ENCODE peak calls at places on chromosomes 12 and 14, in four cellular contexts. One of them, this sample, is unnamed.

GRCh38 chr12:52050116-52050770 is 999 bp upstream of the NR4A1 start:
- DNase-seq in left ventricle myocardium inferior: no peak
- DNase-seq in CD4-positive, alpha-beta T cell: no peak
- DNase-seq in breast epithelium: no peak
- DNase-seq in this sample: no peak

GRCh38 chr12:52358575-52359350 is 8.5 kb downstream of the KRT85 start:
- DNase-seq in left ventricle myocardium inferior: no peak
- DNase-seq in CD4-positive, alpha-beta T cell: no peak
- DNase-seq in breast epithelium: peak
- DNase-seq in this sample: no peak

GRCh38 chr12:724194-724855 is 28.1 kb upstream of the WNK1 start:
- DNase-seq in left ventricle myocardium inferior: no peak
- DNase-seq in CD4-positive, alpha-beta T cell: no peak
- DNase-seq in breast epithelium: no peak
- DNase-seq in this sample: no peak

GRCh38 chr12:120079352-120080042 is 37.1 kb downstream of the RAB35 start:
- DNase-seq in left ventricle myocardium inferior: no peak
- DNase-seq in CD4-positive, alpha-beta T cell: no peak
- DNase-seq in breast epithelium: no peak
- DNase-seq in this sample: peak

GRCh38 chr14:90491221-90491867 is 94.5 kb downstream of the CALM1 start:
- DNase-seq in left ventricle myocardium inferior: peak
- DNase-seq in CD4-positive, alpha-beta T cell: no peak
- DNase-seq in breast epithelium: no peak
- DNase-seq in this sample: peak

GRCh38 chr12:50505386-50505827 is 622 bp downstream of the DIP2B start:
- DNase-seq in left ventricle myocardium inferior: peak
- DNase-seq in CD4-positive, alpha-beta T cell: no peak
- DNase-seq in breast epithelium: no peak
- DNase-seq in this sample: no peak

GRCh38 chr14:54683882-54684794 is 117.2 kb downstream of the SAMD4A start:
- DNase-seq in left ventricle myocardium inferior: peak
- DNase-seq in CD4-positive, alpha-beta T cell: no peak
- DNase-seq in breast epithelium: no peak
- DNase-seq in this sample: peak

GRCh38 chr12:105665366-105665765 is 334.9 kb downstream of the C12orf75 start:
- DNase-seq in left ventricle myocardium inferior: no peak
- DNase-seq in CD4-positive, alpha-beta T cell: no peak
- DNase-seq in breast epithelium: no peak
- DNase-seq in this sample: no peak

GRCh38 chr12:95218164-95218851 is 701 bp downstream of the VEZT start:
- DNase-seq in left ventricle myocardium inferior: no peak
- DNase-seq in CD4-positive, alpha-beta T cell: peak
- DNase-seq in breast epithelium: no peak
- DNase-seq in this sample: no peak

GRCh38 chr12:54624316-54625279 is 10.1 kb downstream of the LACRT start:
- DNase-seq in left ventricle myocardium inferior: no peak
- DNase-seq in CD4-positive, alpha-beta T cell: no peak
- DNase-seq in breast epithelium: no peak
- DNase-seq in this sample: no peak

GRCh38 chr12:77540097-77540496 is 290.6 kb upstream of the NAV3 start:
- DNase-seq in left ventricle myocardium inferior: no peak
- DNase-seq in CD4-positive, alpha-beta T cell: no peak
- DNase-seq in breast epithelium: no peak
- DNase-seq in this sample: no peak

GRCh38 chr14:52693004-52693403 is 2.4 kb downstream of the ERO1A start:
- DNase-seq in left ventricle myocardium inferior: no peak
- DNase-seq in CD4-positive, alpha-beta T cell: no peak
- DNase-seq in breast epithelium: no peak
- DNase-seq in this sample: no peak

GRCh38 chr12:104846056-104846762 is 111.9 kb downstream of the SLC41A2 start:
- DNase-seq in left ventricle myocardium inferior: no peak
- DNase-seq in CD4-positive, alpha-beta T cell: no peak
- DNase-seq in breast epithelium: no peak
- DNase-seq in this sample: no peak

GRCh38 chr12:49465132-49465531 is 73.7 kb upstream of the KCNH3 start:
- DNase-seq in left ventricle myocardium inferior: no peak
- DNase-seq in CD4-positive, alpha-beta T cell: no peak
- DNase-seq in breast epithelium: no peak
- DNase-seq in this sample: no peak

GRCh38 chr14:100298551-100299237 is 7.5 kb downstream of the SLC25A29 start:
- DNase-seq in left ventricle myocardium inferior: peak
- DNase-seq in CD4-positive, alpha-beta T cell: no peak
- DNase-seq in breast epithelium: no peak
- DNase-seq in this sample: peak

GRCh38 chr12:51678086-51678724 is 87.2 kb downstream of the SCN8A start:
- DNase-seq in left ventricle myocardium inferior: no peak
- DNase-seq in CD4-positive, alpha-beta T cell: no peak
- DNase-seq in breast epithelium: no peak
- DNase-seq in this sample: no peak

GRCh38 chr12:95701275-95701674 is 89.3 kb downstream of the NTN4 start:
- DNase-seq in left ventricle myocardium inferior: no peak
- DNase-seq in CD4-positive, alpha-beta T cell: no peak
- DNase-seq in breast epithelium: no peak
- DNase-seq in this sample: no peak

GRCh38 chr14:30608533-30609006 is 13.5 kb upstream of the SCFD1 start:
- DNase-seq in left ventricle myocardium inferior: no peak
- DNase-seq in CD4-positive, alpha-beta T cell: no peak
- DNase-seq in breast epithelium: no peak
- DNase-seq in this sample: no peak

GRCh38 chr14:103856105-103856504 is 8.7 kb upstream of the PPP1R13B start:
- DNase-seq in left ventricle myocardium inferior: no peak
- DNase-seq in CD4-positive, alpha-beta T cell: no peak
- DNase-seq in breast epithelium: no peak
- DNase-seq in this sample: no peak

GRCh38 chr12:104998423-104999346 is 12.6 kb downstream of the NOPCHAP1 start:
- DNase-seq in left ventricle myocardium inferior: no peak
- DNase-seq in CD4-positive, alpha-beta T cell: no peak
- DNase-seq in breast epithelium: no peak
- DNase-seq in this sample: no peak

GRCh38 chr14:85188836-85189235 is 341.1 kb upstream of the FLRT2 start:
- DNase-seq in left ventricle myocardium inferior: no peak
- DNase-seq in CD4-positive, alpha-beta T cell: no peak
- DNase-seq in breast epithelium: no peak
- DNase-seq in this sample: no peak

GRCh38 chr12:116153983-116154382 is 123.5 kb downstream of the MED13L start:
- DNase-seq in left ventricle myocardium inferior: no peak
- DNase-seq in CD4-positive, alpha-beta T cell: no peak
- DNase-seq in breast epithelium: no peak
- DNase-seq in this sample: no peak

GRCh38 chr12:86148071-86148470 is 108.1 kb downstream of the MGAT4C start:
- DNase-seq in left ventricle myocardium inferior: no peak
- DNase-seq in CD4-positive, alpha-beta T cell: no peak
- DNase-seq in breast epithelium: no peak
- DNase-seq in this sample: no peak

GRCh38 chr12:122293081-122293480 is 26.8 kb upstream of the VPS33A start:
- DNase-seq in left ventricle myocardium inferior: no peak
- DNase-seq in CD4-positive, alpha-beta T cell: no peak
- DNase-seq in breast epithelium: no peak
- DNase-seq in this sample: no peak

GRCh38 chr12:122303068-122303467 is 36.8 kb upstream of the VPS33A start:
- DNase-seq in left ventricle myocardium inferior: no peak
- DNase-seq in CD4-positive, alpha-beta T cell: no peak
- DNase-seq in breast epithelium: no peak
- DNase-seq in this sample: no peak

GRCh38 chr12:122295877-122296276 is 29.6 kb upstream of the VPS33A start:
- DNase-seq in left ventricle myocardium inferior: no peak
- DNase-seq in CD4-positive, alpha-beta T cell: no peak
- DNase-seq in breast epithelium: no peak
- DNase-seq in this sample: no peak

GRCh38 chr12:122297494-122297893 is 31.2 kb upstream of the VPS33A start:
- DNase-seq in left ventricle myocardium inferior: no peak
- DNase-seq in CD4-positive, alpha-beta T cell: no peak
- DNase-seq in breast epithelium: no peak
- DNase-seq in this sample: no peak
- H3K27ac ChIP-seq in left ventricle myocardium inferior: no peak
- H3K27ac ChIP-seq in CD4-positive, alpha-beta T cell: no peak
- H3K27ac ChIP-seq in breast epithelium: no peak
- H3K27ac ChIP-seq in this sample: no peak

GRCh38 chr14:92433407-92433806 is 80.2 kb upstream of the RIN3 start:
- DNase-seq in left ventricle myocardium inferior: no peak
- DNase-seq in CD4-positive, alpha-beta T cell: no peak
- DNase-seq in breast epithelium: no peak
- DNase-seq in this sample: no peak

GRCh38 chr14:92435154-92435553 is 78.4 kb upstream of the RIN3 start:
- DNase-seq in left ventricle myocardium inferior: no peak
- DNase-seq in CD4-positive, alpha-beta T cell: no peak
- DNase-seq in breast epithelium: no peak
- DNase-seq in this sample: no peak

GRCh38 chr14:92426237-92426636 is 87.3 kb upstream of the RIN3 start:
- DNase-seq in left ventricle myocardium inferior: no peak
- DNase-seq in CD4-positive, alpha-beta T cell: no peak
- DNase-seq in breast epithelium: no peak
- DNase-seq in this sample: no peak

GRCh38 chr14:92427096-92427495 is 86.5 kb upstream of the RIN3 start:
- DNase-seq in left ventricle myocardium inferior: no peak
- DNase-seq in CD4-positive, alpha-beta T cell: no peak
- DNase-seq in breast epithelium: no peak
- DNase-seq in this sample: no peak

DNA sequence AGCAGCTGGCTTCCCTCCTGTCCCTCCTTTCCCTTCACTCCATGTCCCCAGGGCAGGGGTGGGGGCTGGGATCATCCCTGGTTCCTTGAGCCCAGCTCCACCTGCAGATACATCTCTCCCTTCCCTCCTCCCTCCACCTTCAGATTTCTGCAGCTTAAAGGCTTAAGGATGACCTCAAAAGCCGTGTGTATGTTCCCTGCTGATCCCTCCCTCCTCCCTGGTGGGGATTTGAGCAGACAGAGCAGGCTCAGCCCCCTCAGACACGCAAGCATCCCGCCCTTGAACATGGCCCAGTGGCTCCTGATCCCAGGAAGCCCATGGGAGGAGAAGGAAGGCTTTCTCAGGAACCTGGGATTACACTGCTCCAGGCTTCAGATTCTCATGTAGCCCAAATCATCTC is 82.9 kb upstream of the RIN3 start:
- DNase-seq in left ventricle myocardium inferior: no peak
- DNase-seq in CD4-positive, alpha-beta T cell: no peak
- DNase-seq in breast epithelium: no peak
- DNase-seq in this sample: no peak
- H3K27ac ChIP-seq in left ventricle myocardium inferior: no peak
- H3K27ac ChIP-seq in CD4-positive, alpha-beta T cell: no peak
- H3K27ac ChIP-seq in breast epithelium: no peak
- H3K27ac ChIP-seq in this sample: no peak

GRCh38 chr12:110222027-110222426 is 59.0 kb upstream of the ATP2A2 start:
- DNase-seq in left ventricle myocardium inferior: no peak
- DNase-seq in CD4-positive, alpha-beta T cell: no peak
- DNase-seq in breast epithelium: no peak
- DNase-seq in this sample: no peak

GRCh38 chr12:110227138-110227537 is 53.9 kb upstream of the ATP2A2 start:
- DNase-seq in left ventricle myocardium inferior: no peak
- DNase-seq in CD4-positive, alpha-beta T cell: no peak
- DNase-seq in breast epithelium: no peak
- DNase-seq in this sample: no peak

GRCh38 chr12:110224379-110225304 is 56.4 kb upstream of the ATP2A2 start:
- DNase-seq in left ventricle myocardium inferior: no peak
- DNase-seq in CD4-positive, alpha-beta T cell: no peak
- DNase-seq in breast epithelium: no peak
- DNase-seq in this sample: no peak

GRCh38 chr12:110222433-110222832 is 58.6 kb upstream of the ATP2A2 start:
- DNase-seq in left ventricle myocardium inferior: no peak
- DNase-seq in CD4-positive, alpha-beta T cell: no peak
- DNase-seq in breast epithelium: no peak
- DNase-seq in this sample: no peak

DNA sequence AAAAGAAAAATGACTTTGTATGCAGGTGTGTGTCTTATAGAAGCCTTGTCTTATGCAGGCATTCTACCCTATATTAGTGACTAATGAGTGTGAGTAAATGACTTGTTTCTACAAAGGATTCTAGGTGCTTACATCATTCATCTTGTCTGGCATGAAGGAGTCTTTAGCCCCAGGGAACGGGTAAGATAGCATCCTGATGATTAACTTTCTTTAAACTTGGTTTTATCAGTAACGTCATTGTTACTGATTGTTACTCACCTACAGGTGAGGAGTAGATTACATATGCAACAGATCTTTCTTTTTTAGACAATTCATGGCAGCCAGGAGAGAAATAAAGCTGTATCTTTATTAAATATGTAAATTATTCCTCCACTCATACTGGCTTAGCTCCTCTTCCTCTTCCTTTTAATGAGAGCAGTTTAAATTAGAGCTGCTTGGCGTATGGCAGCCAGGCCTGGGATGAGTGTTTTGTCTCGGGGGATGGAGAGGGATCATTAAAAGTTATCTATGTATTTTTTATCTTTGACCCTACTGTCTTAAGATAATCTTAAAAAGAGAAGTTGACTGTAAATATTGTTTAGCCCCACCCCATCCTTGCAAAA is 57.2 kb upstream of the ATP2A2 start:
- DNase-seq in left ventricle myocardium inferior: no peak
- DNase-seq in CD4-positive, alpha-beta T cell: no peak
- DNase-seq in breast epithelium: no peak
- DNase-seq in this sample: no peak
- H3K27ac ChIP-seq in left ventricle myocardium inferior: peak
- H3K27ac ChIP-seq in CD4-positive, alpha-beta T cell: no peak
- H3K27ac ChIP-seq in breast epithelium: peak
- H3K27ac ChIP-seq in this sample: peak

GRCh38 chr14:75247939-75248338 is 30.7 kb upstream of the FOS start:
- DNase-seq in left ventricle myocardium inferior: no peak
- DNase-seq in CD4-positive, alpha-beta T cell: no peak
- DNase-seq in breast epithelium: no peak
- DNase-seq in this sample: no peak

GRCh38 chr14:75244121-75244520 is 34.5 kb upstream of the FOS start:
- DNase-seq in left ventricle myocardium inferior: no peak
- DNase-seq in CD4-positive, alpha-beta T cell: no peak
- DNase-seq in breast epithelium: no peak
- DNase-seq in this sample: no peak

GRCh38 chr14:75249251-75249957 is 29.2 kb upstream of the FOS start:
- DNase-seq in left ventricle myocardium inferior: no peak
- DNase-seq in CD4-positive, alpha-beta T cell: peak
- DNase-seq in breast epithelium: no peak
- DNase-seq in this sample: peak

GRCh38 chr14:75247286-75247922 is 31.2 kb upstream of the FOS start:
- DNase-seq in left ventricle myocardium inferior: no peak
- DNase-seq in CD4-positive, alpha-beta T cell: peak
- DNase-seq in breast epithelium: no peak
- DNase-seq in this sample: no peak

DNA sequence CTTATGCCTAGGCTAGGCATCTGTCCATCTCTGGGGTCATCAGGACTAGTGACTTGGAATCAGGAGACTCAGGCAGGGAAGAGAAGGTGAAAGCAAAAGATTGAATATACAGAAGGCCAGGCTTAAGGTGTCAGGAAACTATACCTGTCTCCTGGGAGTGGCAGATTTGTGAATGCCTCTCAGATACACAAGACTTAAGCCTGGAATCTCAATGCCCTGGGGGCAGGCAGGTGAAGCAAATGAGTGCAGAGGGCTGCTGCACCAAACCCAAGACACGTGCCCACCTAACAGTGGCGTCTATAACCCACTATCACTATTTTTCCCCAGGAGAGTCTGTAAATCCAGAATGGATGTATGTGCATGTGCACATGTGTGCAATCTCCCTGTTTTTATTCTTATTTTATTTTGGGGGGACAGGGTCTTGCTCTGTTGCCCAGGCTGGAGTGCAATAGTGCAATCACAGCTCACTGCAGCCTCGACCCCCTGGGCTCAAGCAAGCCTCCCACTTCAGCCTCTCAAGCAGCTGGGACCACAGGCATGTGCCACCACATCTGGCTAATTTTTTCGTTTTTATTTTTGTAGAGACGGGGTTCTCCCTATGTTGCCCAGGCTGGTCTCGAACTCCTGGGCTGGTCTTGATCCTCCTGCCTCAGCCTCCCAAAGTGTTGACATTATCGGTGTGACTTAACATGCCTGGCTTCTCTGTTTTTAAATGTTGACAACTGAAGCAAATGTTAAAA is 31.9 kb upstream of the FOS start:
- DNase-seq in left ventricle myocardium inferior: no peak
- DNase-seq in CD4-positive, alpha-beta T cell: no peak
- DNase-seq in breast epithelium: no peak
- DNase-seq in this sample: no peak
- H3K27ac ChIP-seq in left ventricle myocardium inferior: no peak
- H3K27ac ChIP-seq in CD4-positive, alpha-beta T cell: peak
- H3K27ac ChIP-seq in breast epithelium: no peak
- H3K27ac ChIP-seq in this sample: peak

This sample was measured in psoas muscle.